ENCODE peak calls at places on chromosomes 5 and 9, in six cellular contexts. V, D, G, Y, Q and U are unnamed samples.

GRCh38 chr5:111670826-111671492 is 86.0 kb downstream of the NREP start:
- DNase-seq in V (no peak), D (peak; percentile 56), G (peak; percentile 69), Y (no peak), Q (no peak), U (no peak)

GRCh38 chr9:90872835-90873294 is 71.2 kb downstream of the SYK start:
- DNase-seq in V (no peak), D (peak; percentile 47), G (no peak), Y (no peak), Q (no peak), U (no peak)

GRCh38 chr5:160751297-160751696 is 100.7 kb downstream of the ATP10B start:
- DNase-seq in V (no peak), D (no peak), G (no peak), Y (no peak), Q (no peak), U (no peak)

GRCh38 chr9:125754096-125754495 is 6.9 kb downstream of the PBX3 start:
- DNase-seq in V (no peak), D (no peak), G (no peak), Y (no peak), Q (no peak), U (no peak)

GRCh38 chr9:83965350-83966208 is 14.4 kb downstream of the HNRNPK start:
- DNase-seq in V (no peak), D (no peak), G (no peak), Y (no peak), Q (no peak), U (peak; percentile 16)

GRCh38 chr5:74371621-74372020 is 268.9 kb downstream of the ENC1 start:
- DNase-seq in V (no peak), D (no peak), G (no peak), Y (no peak), Q (no peak), U (no peak)

GRCh38 chr9:110048976-110049698 is 158.8 kb downstream of the C9orf152 start:
- DNase-seq in V (peak; percentile 27), D (peak; percentile 66), G (no peak), Y (peak; percentile 38), Q (no peak), U (peak; percentile 41)

GRCh38 chr5:61768692-61769281 is 436.7 kb downstream of the ZSWIM6 start:
- DNase-seq in V (peak; percentile 19), D (peak; percentile 38), G (peak; percentile 11), Y (peak; percentile 69), Q (no peak), U (peak; percentile 7)

GRCh38 chr9:1207681-1208080 is 157.5 kb downstream of the DMRT2 start:
- DNase-seq in V (no peak), D (peak; percentile 93), G (no peak), Y (no peak), Q (no peak), U (no peak)

GRCh38 chr9:80157561-80157983 is 585.8 kb downstream of the TLE4 start:
- DNase-seq in V (no peak), D (no peak), G (no peak), Y (no peak), Q (no peak), U (no peak)

GRCh38 chr5:62722360-62722759 is 143.7 kb downstream of the LRRC70 start:
- DNase-seq in V (no peak), D (no peak), G (no peak), Y (no peak), Q (no peak), U (no peak)

GRCh38 chr9:37859043-37859442 is 44.9 kb downstream of the SLC25A51 start:
- DNase-seq in V (no peak), D (peak; percentile 32), G (no peak), Y (no peak), Q (no peak), U (no peak)

GRCh38 chr5:128681096-128681495 is 143.1 kb upstream of the FBN2 start:
- DNase-seq in V (no peak), D (no peak), G (no peak), Y (no peak), Q (no peak), U (no peak)

GRCh38 chr9:15743512-15743911 is 190.7 kb downstream of the CCDC171 start:
- DNase-seq in V (peak; percentile 6), D (no peak), G (no peak), Y (no peak), Q (no peak), U (no peak)

DNA sequence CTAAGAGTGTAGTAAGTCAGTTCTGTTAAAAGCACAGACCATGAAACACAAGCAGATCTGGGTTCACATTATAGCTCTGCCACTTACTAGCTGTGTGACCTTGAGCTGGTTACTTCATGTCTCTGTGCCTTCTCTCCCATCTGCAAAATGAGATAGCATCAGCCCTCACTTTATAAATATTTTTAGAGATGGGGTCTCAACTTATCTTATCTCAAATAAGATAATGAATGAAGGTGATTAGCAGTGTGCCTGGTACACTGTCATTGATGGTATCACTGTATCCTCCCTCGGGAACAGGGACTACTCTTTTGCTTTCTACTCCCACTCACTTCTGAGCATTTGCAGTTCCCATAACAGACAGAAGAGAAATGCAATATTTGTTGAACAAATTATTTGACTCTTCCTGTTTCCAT is 52.4 kb downstream of the GALNT10 start:
- DNase-seq in V (no peak), D (no peak), G (no peak), Y (no peak), Q (no peak), U (no peak)
- TF ChIP-seq EZH2 in V (no peak), D (no peak), G (no peak), Y (no peak), Q (no peak), U (no peak)

GRCh38 chr5:150451594-150451993 is 2.1 kb upstream of the RPS14 start:
- DNase-seq in V (no peak), D (no peak), G (no peak), Y (no peak), Q (no peak), U (no peak)
- H3K4me3 ChIP-seq in V (no peak overlapping the region), D (no peak overlapping the region), G (no peak overlapping the region), Y (no peak overlapping the region), Q (no peak overlapping the region), U (no peak overlapping the region)

DNA sequence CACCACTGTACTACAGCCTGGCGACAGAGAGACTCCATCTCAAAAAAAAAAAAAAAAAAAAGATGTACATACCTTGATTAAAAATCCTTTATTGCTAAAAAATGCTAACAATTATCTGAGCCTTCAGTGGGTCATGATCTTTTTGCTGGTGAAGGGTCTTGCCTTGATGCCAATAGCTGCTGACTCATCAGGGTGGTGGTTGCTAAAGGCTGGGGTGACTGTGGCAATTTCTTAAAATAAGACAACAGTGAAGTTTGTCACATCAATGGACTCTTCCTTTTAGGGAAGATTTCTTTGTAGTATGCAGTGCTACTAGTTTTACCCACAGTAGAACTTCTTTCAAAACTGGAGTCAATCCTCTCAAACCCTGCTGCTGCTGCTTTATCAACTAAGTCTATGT is 33.9 kb upstream of the OTULINL start:
- DNase-seq in V (no peak), D (no peak), G (no peak), Y (no peak), Q (no peak), U (no peak)
- TF ChIP-seq EZH2 in V (no peak), D (no peak), G (no peak), Y (no peak), Q (no peak), U (no peak)

GRCh38 chr5:124724357-124725039 is 21.9 kb downstream of the ZNF608 start:
- DNase-seq in V (no peak), D (no peak), G (no peak), Y (no peak), Q (no peak), U (no peak)
- H3K4me3 ChIP-seq in V (no peak overlapping the region), D (no peak overlapping the region), G (no peak overlapping the region), Y (no peak overlapping the region), Q (no peak overlapping the region), U (peak overlapping the region; percentile 19)

GRCh38 chr9:3177921-3178320 is 334.0 kb upstream of the PUM3 start:
- DNase-seq in V (no peak), D (peak; percentile 77), G (no peak), Y (no peak), Q (no peak), U (no peak)

GRCh38 chr9:3177362-3177761 is 333.5 kb upstream of the PUM3 start:
- DNase-seq in V (no peak), D (no peak), G (no peak), Y (no peak), Q (no peak), U (no peak)

GRCh38 chr9:3179716-3180115 is 335.8 kb upstream of the PUM3 start:
- DNase-seq in V (no peak), D (peak; percentile 32), G (no peak), Y (no peak), Q (no peak), U (no peak)

GRCh38 chr9:3180696-3181048 is 336.8 kb upstream of the PUM3 start:
- DNase-seq in V (no peak), D (no peak), G (no peak), Y (no peak), Q (no peak), U (no peak)

GRCh38 chr9:3181049-3181953 is 337.4 kb upstream of the PUM3 start:
- DNase-seq in V (peak; percentile 87), D (peak; percentile 38), G (peak; percentile 1), Y (peak; percentile 83), Q (no peak), U (no peak)
- TF ChIP-seq EZH2 in V (no peak), D (no peak), G (peak; percentile 53), Y (peak; percentile 77), Q (no peak), U (no peak)

DNA sequence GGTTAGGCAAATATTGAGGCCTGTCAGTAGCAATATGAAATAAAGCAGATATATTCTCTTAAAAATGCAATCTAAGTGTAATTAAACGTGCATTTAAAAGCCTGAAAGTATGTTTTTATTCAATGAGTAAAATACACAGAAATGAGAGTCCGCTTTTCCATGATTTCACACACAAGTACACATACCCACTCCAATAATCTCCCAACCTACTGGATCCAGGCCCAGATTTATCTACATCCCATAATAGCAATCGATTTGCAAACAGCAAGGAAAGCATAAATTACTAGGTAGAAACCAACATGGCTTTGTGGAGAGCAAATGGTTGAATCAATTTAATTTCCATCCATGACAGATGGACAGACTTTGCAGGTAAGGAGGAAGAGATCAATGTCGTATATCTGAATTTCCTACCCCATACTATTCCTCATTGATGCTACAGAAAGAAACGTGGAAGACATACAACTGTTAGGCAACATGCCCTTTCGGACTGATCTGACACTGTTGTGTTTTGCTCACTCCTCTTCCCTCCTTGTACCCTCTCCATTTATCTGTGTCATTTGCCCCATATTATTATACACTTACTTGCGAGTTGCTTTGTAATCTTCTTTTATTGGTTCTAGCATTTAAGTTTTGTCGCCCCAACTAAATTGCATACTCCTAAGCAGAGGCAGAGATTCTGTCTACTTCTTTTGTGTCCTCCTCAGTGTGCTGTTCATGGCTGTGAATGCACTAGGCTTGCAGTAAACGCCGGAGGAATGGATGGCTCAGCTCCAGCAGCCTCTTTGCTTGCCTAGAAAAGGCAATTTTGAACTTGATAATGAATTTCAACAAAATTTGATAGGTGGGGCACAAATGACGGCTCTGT is 133.6 kb downstream of the NFIB start:
- DNase-seq in V (no peak), D (no peak), G (no peak), Y (no peak), Q (no peak), U (no peak)
- H3K4me3 ChIP-seq in V (no peak overlapping the region), D (peak overlapping the region; percentile 62), G (peak overlapping the region; percentile 44), Y (no peak overlapping the region), Q (no peak overlapping the region), U (no peak overlapping the region)